ENCODE peak calls at places on chromosomes 1 and 21, in eight cellular contexts. V, Z, R, B, C, I, K and S are unnamed samples. For H3K4me1, the result is how much of the 10 kb centered on the place peaks cover.

GRCh38 chr1:175016073-175016722 is 7.0 kb downstream of the MRPS14 start:
- DNase-seq in V (no peak), Z (no peak), R (no peak), B (no peak), C (no peak), I (no peak), K (no peak), S (no peak)

GRCh38 chr1:118335372-118335771 is 150.3 kb upstream of the SPAG17 start:
- DNase-seq in V (no peak), Z (no peak), R (no peak), B (no peak), C (no peak), I (no peak), K (no peak), S (peak)

GRCh38 chr1:228452194-228453021 is 34.8 kb upstream of the RNF187 start:
- DNase-seq in V (no peak), Z (no peak), R (no peak), B (no peak), C (no peak), I (no peak), K (no peak), S (no peak)

GRCh38 chr1:208520700-208521099 is 276.5 kb upstream of the PLXNA2 start:
- DNase-seq in V (no peak), Z (no peak), R (no peak), B (no peak), C (no peak), I (no peak), K (no peak), S (no peak)

GRCh38 chr1:153293480-153293775 is 19.3 kb downstream of the PGLYRP3 start:
- DNase-seq in V (no peak), Z (no peak), R (no peak), B (no peak), C (no peak), I (no peak), K (no peak), S (no peak)

GRCh38 chr1:206579747-206580437 is 32.4 kb downstream of the EIF2D start:
- DNase-seq in V (no peak), Z (peak), R (no peak), B (no peak), C (no peak), I (no peak), K (peak), S (no peak)

GRCh38 chr21:42061866-42062542 is 9.1 kb upstream of the UMODL1 start:
- DNase-seq in V (no peak), Z (no peak), R (peak), B (no peak), C (no peak), I (no peak), K (peak), S (no peak)

GRCh38 chr1:64495878-64496277 is 25.9 kb downstream of the CACHD1 start:
- DNase-seq in V (no peak), Z (no peak), R (no peak), B (no peak), C (no peak), I (no peak), K (no peak), S (no peak)

GRCh38 chr1:47228644-47229030 is 3.4 kb downstream of the TAL1 start:
- DNase-seq in V (no peak), Z (peak), R (no peak), B (no peak), C (no peak), I (peak), K (peak), S (no peak)

DNA sequence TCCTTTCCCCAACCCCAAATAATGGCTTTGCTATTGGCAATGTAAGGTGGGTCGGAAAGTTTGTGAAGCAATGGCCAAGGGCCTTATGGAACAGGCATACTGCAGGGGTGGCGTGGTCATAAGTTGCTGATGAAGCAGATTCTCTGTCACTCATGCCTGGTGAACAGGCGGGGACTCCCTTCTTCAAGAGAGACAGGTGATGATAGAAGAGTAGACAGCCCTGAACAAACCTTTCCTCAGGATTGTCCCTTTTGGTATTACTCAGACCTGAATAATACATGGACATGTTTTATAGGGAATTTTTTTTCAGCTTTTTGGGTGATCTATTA is 12.7 kb downstream of the DDR2 start:
- DNase-seq in V (no peak), Z (no peak), R (no peak), B (no peak), C (no peak), I (no peak), K (no peak), S (no peak)
- TF ChIP-seq CTCF in V (no peak), Z (no peak), R (no peak), B (no peak), C (no peak), I (no peak), K (no peak), S (no peak)

GRCh38 chr1:2205191-2205952 is 10.8 kb upstream of the FAAP20 start:
- DNase-seq in V (peak), Z (peak), R (peak), B (peak), C (no peak), I (peak), K (peak), S (peak)

GRCh38 chr1:2204384-2205190 is 10.0 kb upstream of the FAAP20 start:
- DNase-seq in V (peak), Z (peak), R (peak), B (peak), C (peak), I (peak), K (peak), S (no peak)

GRCh38 chr1:2202008-2202575 is 7.5 kb upstream of the FAAP20 start:
- DNase-seq in V (no peak), Z (no peak), R (no peak), B (no peak), C (no peak), I (no peak), K (no peak), S (no peak)

GRCh38 chr1:2202843-2203601 is 8.4 kb upstream of the FAAP20 start:
- DNase-seq in V (no peak), Z (no peak), R (no peak), B (no peak), C (no peak), I (no peak), K (no peak), S (no peak)

DNA sequence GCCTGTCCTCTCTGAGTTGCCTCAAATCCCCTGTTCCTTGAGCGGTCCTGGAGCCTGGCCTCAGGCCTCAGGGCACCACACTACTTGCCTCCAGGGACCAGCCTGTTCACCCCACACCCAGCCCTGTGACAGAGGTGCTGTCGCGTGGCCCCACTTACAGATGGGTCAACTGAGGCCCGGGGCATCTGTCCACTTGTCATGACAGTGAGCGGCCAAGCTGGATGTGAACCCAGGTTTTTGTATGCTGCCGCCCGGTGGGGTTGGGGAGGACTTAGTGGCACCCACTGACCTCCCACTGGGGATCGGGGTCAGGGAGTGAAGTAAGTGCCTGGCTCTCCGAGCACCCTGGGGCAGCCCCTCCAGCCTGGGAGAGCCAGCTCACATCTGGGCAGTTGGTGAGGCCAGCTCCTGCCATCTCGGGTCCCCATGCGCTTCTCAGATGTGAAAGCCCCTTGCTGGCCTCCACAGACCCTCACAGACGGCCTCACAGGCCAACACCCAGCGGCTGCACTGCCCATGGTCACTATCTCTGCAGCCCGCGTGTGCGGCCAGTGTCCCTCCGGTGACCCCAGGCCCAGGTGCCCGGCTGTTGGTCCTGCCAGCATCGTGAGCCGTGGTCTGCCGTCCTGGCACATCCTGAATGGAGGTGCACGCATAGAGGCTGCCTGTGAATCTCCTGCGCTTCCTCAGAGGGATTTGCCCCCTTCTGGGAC is 9.3 kb upstream of the FAAP20 start:
- DNase-seq in V (no peak), Z (peak), R (no peak), B (no peak), C (no peak), I (no peak), K (no peak), S (no peak)
- H3K4me1 ChIP-seq in V (under half), Z (under half), R (under half), B (under half), C (under half), I (under half), K (under half), S (under half)

DNA sequence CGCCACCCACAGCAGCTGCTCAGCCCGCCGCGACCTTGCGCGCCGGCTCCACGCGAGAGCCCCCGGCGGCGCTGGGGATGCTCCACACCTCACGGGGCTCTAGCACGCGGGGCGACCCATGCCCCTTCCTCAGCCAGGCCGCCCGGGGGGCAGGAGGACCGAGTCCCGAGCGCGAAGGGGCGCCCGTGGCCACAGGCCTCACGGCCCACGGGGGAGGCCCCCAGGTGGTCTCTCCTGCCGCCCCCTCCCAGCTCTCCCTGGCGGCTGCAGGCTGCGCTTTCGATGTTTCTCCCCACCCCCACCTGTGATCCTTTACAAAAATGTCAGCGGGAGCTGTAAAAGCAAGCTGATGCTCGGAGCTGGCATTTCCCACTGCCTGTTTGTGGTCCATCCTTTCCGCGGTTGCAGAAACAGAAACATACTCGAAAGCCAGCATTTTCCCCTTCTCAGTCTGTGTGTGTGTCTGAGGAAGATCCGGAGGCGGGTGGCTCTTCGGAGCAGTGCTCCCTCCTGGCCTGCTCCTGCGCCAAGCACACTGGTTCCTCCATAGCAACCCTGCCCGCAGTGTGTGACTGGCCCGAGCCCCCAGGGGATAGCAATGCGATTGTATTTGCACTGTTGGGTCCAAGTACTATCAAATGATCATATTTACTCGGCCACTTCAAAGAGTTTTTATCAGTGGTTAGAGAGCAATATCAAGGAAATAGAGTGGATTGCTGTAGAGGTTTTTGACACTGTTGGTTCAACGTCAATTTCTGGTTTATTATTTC is 2.1 kb downstream of the KIF26B start:
- DNase-seq in V (no peak), Z (no peak), R (peak), B (peak), C (peak), I (no peak), K (no peak), S (no peak)
- TF ChIP-seq CTCF in V (no peak), Z (no peak), R (no peak), B (no peak), C (no peak), I (no peak), K (peak), S (no peak)

GRCh38 chr1:22089787-22090186 is 37.3 kb downstream of the CDC42 start:
- DNase-seq in V (no peak), Z (no peak), R (peak), B (no peak), C (no peak), I (peak), K (no peak), S (no peak)
- H3K4me1 ChIP-seq in V (under half), Z (under half), R (under half), B (under half), C (under half), I (half or more), K (half or more), S (under half)

DNA sequence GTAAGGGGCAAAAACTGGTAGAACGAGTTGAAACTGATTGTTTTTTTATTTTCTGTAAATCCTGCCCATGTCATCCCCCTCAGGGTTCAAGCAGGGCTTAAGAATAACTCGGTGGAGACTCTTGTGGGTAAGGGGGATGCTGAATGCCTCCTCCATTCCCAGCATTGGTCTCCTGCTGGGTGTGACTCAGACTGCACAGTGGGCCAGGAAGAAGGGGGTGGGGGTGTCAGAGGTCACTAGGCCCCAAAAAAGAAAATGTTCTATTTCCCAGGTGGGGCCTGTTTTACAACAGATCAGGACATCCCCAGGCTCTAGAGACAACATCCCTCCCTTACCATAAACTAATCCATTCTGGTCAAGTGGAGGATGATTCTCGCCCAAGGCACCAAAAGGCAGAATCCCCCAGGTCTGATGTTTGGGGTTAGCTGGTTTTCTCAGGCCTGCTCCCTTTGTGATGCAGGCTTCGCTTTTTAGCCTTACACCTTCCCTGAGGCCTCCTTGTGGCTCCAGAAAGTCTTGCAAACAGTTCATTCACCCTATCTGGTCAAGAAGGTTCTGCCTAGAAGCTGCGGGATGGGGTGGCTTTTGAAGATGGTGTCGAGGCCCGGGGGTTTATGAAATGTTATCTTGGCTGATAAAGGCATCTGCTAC is 10.7 kb upstream of the GRHL3 start:
- DNase-seq in V (peak), Z (no peak), R (peak), B (no peak), C (no peak), I (no peak), K (no peak), S (peak)
- TF ChIP-seq CTCF in V (peak), Z (no peak), R (peak), B (no peak), C (peak), I (peak), K (no peak), S (peak)

DNA sequence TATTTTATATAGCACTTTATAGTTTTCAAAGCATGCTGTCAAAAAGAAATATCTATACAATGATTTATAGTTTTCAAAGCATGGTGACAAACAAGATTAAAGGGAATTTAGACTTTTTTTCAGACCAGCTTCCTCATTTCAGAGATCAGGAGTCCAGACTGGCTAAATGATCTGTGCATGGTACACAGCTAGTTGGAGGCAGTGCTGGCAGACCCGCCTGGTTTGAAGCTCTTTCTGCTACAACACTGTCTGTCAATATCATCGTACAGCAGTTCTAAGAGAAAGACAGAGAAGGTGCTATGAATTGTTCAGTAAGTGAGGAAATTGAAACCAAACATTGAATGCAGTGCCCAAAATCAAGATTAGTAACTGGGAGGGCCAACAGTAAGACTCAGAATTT is 479.0 kb downstream of the PTBP2 start:
- DNase-seq in V (no peak), Z (no peak), R (no peak), B (peak), C (peak), I (no peak), K (no peak), S (no peak)
- H3K4me1 ChIP-seq in V (under half), Z (under half), R (under half), B (under half), C (under half), I (under half), K (under half), S (under half)